ENCODE peak calls at places on chromosomes 5 and 9, in nine cellular contexts. D, R, Y, T, Q, W, X, O and F are unnamed samples.

GRCh38 chr5:167861134-167861930 is 430.1 kb upstream of the WWC1 start:
- DNase-seq in O (peak; percentile 55), R (no peak), D (no peak), Q (peak; percentile 2), X (no peak), Y (no peak), T (no peak), W (no peak), F (no peak)

GRCh38 chr9:137387034-137387890 is 35.7 kb downstream of the EXD3 start:
- DNase-seq in O (no peak), D (no peak), T (peak; percentile 10), R (no peak), Y (no peak), X (no peak), W (no peak), Q (no peak), F (no peak)

GRCh38 chr9:133786936-133787748 is 49.0 kb upstream of the SARDH start:
- DNase-seq in D (no peak), Q (no peak), X (no peak), W (no peak), Y (no peak), R (no peak), T (no peak), O (no peak), F (no peak)

GRCh38 chr9:78788101-78788500 is 491.2 kb downstream of the PSAT1 start:
- DNase-seq in T (no peak), O (no peak), X (no peak), W (no peak), R (no peak), Y (no peak), Q (no peak), D (no peak), F (no peak)

GRCh38 chr5:134902071-134902801 is 2.7 kb upstream of the PCBD2 start:
- DNase-seq in O (no peak), D (no peak), Y (no peak), Q (no peak), R (no peak), X (no peak), T (no peak), W (no peak), F (no peak)

GRCh38 chr9:129316281-129317030 is 138.4 kb upstream of the IER5L start:
- DNase-seq in X (no peak), T (no peak), Y (peak; percentile 20), D (no peak), W (no peak), Q (no peak), O (no peak), R (no peak), F (no peak)

GRCh38 chr9:136900988-136901515 is 14.7 kb downstream of the TRAF2 start:
- DNase-seq in D (no peak), X (no peak), W (no peak), Q (no peak), T (no peak), O (peak; percentile 81), R (no peak), Y (no peak), F (no peak)

GRCh38 chr5:152514827-152515397 is 109.8 kb upstream of the NMUR2 start:
- DNase-seq in X (no peak), T (no peak), R (no peak), W (no peak), D (no peak), Y (peak; percentile 34), O (peak; percentile 57), Q (no peak), F (peak; percentile 21)

GRCh38 chr9:129273941-129274709 is 96.1 kb upstream of the IER5L start:
- DNase-seq in O (no peak), X (no peak), Q (no peak), R (no peak), T (no peak), W (no peak), Y (no peak), D (no peak), F (no peak)

GRCh38 chr5:43603535-43604363 is 769 bp downstream of the NNT start:
- DNase-seq in D (peak; percentile 32), X (peak; percentile 80), Y (peak; percentile 80), T (peak; percentile 61), O (peak; percentile 19), R (peak; percentile 34), W (peak; percentile 25), Q (peak; percentile 72), F (peak; percentile 45)

GRCh38 chr5:1479581-1480188 is 34.4 kb upstream of the SLC6A3 start:
- DNase-seq in T (peak; percentile 48), X (no peak), D (no peak), Y (peak; percentile 80), Q (peak; percentile 61), W (no peak), R (no peak), O (peak; percentile 32), F (no peak)

GRCh38 chr9:99184073-99184426 is 37.7 kb downstream of the ALG2 start:
- DNase-seq in R (no peak), Q (no peak), W (no peak), D (no peak), O (no peak), T (no peak), Y (no peak), X (no peak), F (no peak)

GRCh38 chr5:98936948-98937715 is 8.3 kb upstream of the CHD1 start:
- DNase-seq in D (no peak), R (no peak), X (no peak), Q (no peak), T (no peak), O (no peak), Y (no peak), W (no peak), F (no peak)

GRCh38 chr5:34043099-34043876 is at the start of gene C1QTNF3:
- DNase-seq in Q (no peak), D (no peak), Y (no peak), O (no peak), T (no peak), W (no peak), X (no peak), R (no peak), F (no peak)

GRCh38 chr9:114525505-114525904 is 20.2 kb upstream of the WHRN start:
- DNase-seq in D (no peak), R (peak; percentile 10), O (peak; percentile 95), T (no peak), X (no peak), W (no peak), Y (no peak), Q (no peak), F (no peak)